ENCODE peak calls at places on chromosomes 4 and X, in five cellular contexts. M, T, J, A and S are unnamed samples.

GRCh38 chrX:79570524-79571240 is 203.5 kb upstream of the ITM2A start:
- DNase-seq in M (no peak), T (no peak), J (no peak), A (no peak), S (no peak)

GRCh38 chrX:119359618-119360382 is 39.3 kb upstream of the SLC25A43 start:
- DNase-seq in M (no peak), T (no peak), J (no peak), A (no peak), S (no peak)

GRCh38 chr4:117560329-117560728 is 474.0 kb upstream of the NDST3 start:
- DNase-seq in M (peak), T (no peak), J (no peak), A (no peak), S (no peak)

GRCh38 chr4:57154191-57154590 is 44.0 kb upstream of the IGFBP7 start:
- DNase-seq in M (no peak), T (no peak), J (no peak), A (no peak), S (no peak)

GRCh38 chr4:41360911-41361830 is 104.4 kb downstream of the UCHL1 start:
- DNase-seq in M (no peak), T (no peak), J (no peak), A (peak), S (no peak)

GRCh38 chr4:74006009-74006476 is 7.6 kb upstream of the CXCL5 start:
- DNase-seq in M (no peak), T (no peak), J (no peak), A (no peak), S (no peak)

GRCh38 chr4:111761531-111761930 is 383.7 kb upstream of the FAM241A start:
- DNase-seq in M (no peak), T (no peak), J (no peak), A (no peak), S (no peak)

GRCh38 chr4:26321326-26322276 is 787 bp downstream of the RBPJ start:
- DNase-seq in M (no peak), T (no peak), J (no peak), A (peak), S (peak)

GRCh38 chr4:57607616-57608150 is 497.5 kb upstream of the IGFBP7 start:
- DNase-seq in M (no peak), T (no peak), J (no peak), A (no peak), S (no peak)

GRCh38 chr4:87375719-87376291 is 15.2 kb downstream of the HSD17B11 start:
- DNase-seq in M (peak), T (no peak), J (no peak), A (no peak), S (peak)

GRCh38 chr4:129532573-129532972 is 436.6 kb downstream of the C4orf33 start:
- DNase-seq in M (no peak), T (no peak), J (no peak), A (no peak), S (no peak)

GRCh38 chrX:353566-354535 is 32.9 kb downstream of the PPP2R3B start:
- DNase-seq in M (no peak), T (no peak), J (no peak), A (no peak), S (no peak)

GRCh38 chr4:71456841-71457240 is 118.0 kb downstream of the SLC4A4 start:
- DNase-seq in M (no peak), T (no peak), J (no peak), A (no peak), S (peak)

GRCh38 chrX:69493193-69493592 is 10.9 kb upstream of the NALF2 start:
- DNase-seq in M (peak), T (peak), J (no peak), A (peak), S (peak)

GRCh38 chr4:1462009-1462767 is 55.9 kb upstream of the NKX1-1 start:
- DNase-seq in M (no peak), T (no peak), J (no peak), A (no peak), S (no peak)

GRCh38 chr4:134202557-134202956 is 968 bp upstream of the PABPC4L start:
- DNase-seq in M (no peak), T (no peak), J (no peak), A (no peak), S (no peak)

GRCh38 chrX:129781134-129782014 is 1.6 kb downstream of the SASH3 start:
- DNase-seq in M (no peak), T (no peak), J (peak), A (no peak), S (no peak)
- TF ChIP-seq SRF in M (no peak), T (no peak), J (no peak), A (no peak), S (no peak)

DNA sequence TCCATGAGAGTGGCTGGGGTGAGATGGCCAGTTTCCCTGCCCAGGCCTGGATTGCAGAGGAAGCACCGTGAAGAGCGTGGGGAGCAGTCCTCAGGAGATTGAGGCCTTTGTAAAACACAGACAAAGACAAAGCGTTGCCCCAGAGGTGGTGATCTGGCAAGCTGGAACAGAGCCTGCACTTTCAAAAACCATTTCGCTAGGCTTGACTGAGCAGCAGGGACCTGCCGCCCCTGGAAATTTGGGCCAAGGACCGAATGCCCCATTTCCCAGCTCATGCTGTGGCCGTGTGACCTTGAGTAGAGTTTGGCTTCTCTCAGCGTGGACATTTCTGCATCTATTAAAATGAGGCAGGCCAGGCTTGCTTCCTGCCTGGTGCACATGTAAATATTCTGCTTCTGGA is 381.4 kb downstream of the BCOR start:
- DNase-seq in M (no peak), T (no peak), J (no peak), A (no peak), S (no peak)
- TF ChIP-seq SRF in M (no peak), T (no peak), J (no peak), A (no peak), S (no peak)

GRCh38 chr4:169307581-169307980 is 36.8 kb upstream of the SH3RF1 start:
- DNase-seq in M (no peak), T (no peak), J (no peak), A (no peak), S (peak)
- TF ChIP-seq SRF in M (no peak), T (no peak), J (no peak), A (no peak), S (no peak)

GRCh38 chrX:136193771-136194170 is 46.4 kb downstream of the FHL1 start:
- DNase-seq in M (no peak), T (no peak), J (no peak), A (no peak), S (no peak)

GRCh38 chrX:136191171-136191570 is 43.8 kb downstream of the FHL1 start:
- DNase-seq in M (no peak), T (no peak), J (no peak), A (no peak), S (no peak)

GRCh38 chrX:136194546-136194945 is 47.2 kb downstream of the FHL1 start:
- DNase-seq in M (no peak), T (no peak), J (no peak), A (no peak), S (no peak)

GRCh38 chrX:136192135-136192534 is 44.8 kb downstream of the FHL1 start:
- DNase-seq in M (no peak), T (no peak), J (no peak), A (no peak), S (no peak)

DNA sequence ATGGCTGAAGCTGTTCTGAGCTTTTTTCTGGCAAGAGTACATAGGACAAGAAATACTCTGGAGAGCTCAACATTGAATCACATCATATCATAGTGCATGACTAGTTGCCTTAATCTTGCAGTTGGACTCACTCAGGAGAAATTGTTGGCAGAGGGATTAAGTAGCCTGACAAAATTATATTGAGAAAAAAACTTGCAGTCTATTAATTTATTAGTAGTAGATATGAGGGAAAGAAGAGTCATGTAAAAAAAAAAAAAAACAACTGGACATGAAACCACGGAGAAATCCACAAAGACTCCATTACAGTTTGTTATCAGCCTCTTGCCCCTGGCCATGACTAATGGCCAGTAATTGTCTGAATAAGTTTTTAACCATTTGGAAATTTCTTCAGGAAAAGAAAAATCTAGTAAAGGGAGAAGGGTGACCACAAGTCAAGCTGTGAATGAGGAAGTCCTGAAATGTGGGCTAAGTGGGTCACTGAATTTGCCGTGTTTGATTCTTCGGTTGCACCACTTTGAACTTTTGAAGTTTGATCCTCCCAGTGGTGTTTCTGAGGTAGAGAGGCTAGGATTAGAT is 45.6 kb downstream of the FHL1 start:
- DNase-seq in M (no peak), T (no peak), J (no peak), A (no peak), S (no peak)
- TF ChIP-seq SRF in M (no peak), T (no peak), J (no peak), A (no peak), S (no peak)

GRCh38 chrX:10906861-10907260 is 204.3 kb upstream of the HCCS start:
- DNase-seq in M (no peak), T (no peak), J (no peak), A (no peak), S (no peak)
- TF ChIP-seq SRF in M (no peak), T (no peak), J (no peak), A (no peak), S (no peak)

GRCh38 chr4:15451866-15452765 is 17.6 kb upstream of the CC2D2A start:
- DNase-seq in M (no peak), T (no peak), J (no peak), A (no peak), S (no peak)

GRCh38 chr4:15459706-15460105 is 10.0 kb upstream of the CC2D2A start:
- DNase-seq in M (no peak), T (no peak), J (no peak), A (no peak), S (no peak)

GRCh38 chr4:15455290-15455689 is 14.4 kb upstream of the CC2D2A start:
- DNase-seq in M (no peak), T (no peak), J (no peak), A (no peak), S (no peak)

DNA sequence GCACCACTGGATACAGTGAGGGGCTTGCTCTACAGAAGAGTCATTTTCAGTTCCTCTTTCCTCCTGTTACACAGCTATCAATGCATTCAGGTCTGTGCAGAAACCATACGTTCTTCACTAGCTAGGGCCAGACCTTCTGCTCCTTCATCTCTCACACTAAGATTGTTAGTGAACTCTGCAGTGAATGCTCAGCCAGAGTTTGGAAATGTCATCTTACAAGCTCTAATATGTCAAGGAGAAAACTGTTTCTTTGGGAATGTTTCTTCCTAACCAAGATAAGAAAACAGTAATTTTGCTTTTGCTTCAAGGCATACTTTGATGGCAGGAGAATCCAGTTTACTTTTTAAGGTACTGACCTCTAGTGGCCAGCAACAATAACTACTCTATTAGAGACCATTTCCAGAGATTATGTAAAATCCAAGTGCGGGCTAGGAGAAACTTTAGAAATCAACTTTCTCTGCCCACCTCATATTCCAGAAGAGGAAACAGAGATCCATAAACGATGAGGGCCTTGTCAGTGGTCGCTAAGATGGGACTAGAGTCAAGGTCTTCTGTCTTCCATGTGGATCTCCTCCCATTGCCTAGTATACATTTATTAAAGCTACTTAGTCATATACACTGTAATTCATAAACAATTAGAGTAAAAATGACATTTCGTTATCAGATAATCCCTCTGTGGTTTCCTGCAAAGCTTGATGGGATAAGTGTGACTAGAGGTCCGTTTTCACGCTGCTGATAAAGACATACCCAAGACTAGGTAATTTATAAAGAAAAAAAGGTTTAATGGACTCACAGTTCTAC is 12.1 kb upstream of the CC2D2A start:
- DNase-seq in M (no peak), T (peak), J (peak), A (no peak), S (peak)
- TF ChIP-seq SRF in M (no peak), T (no peak), J (no peak), A (no peak), S (no peak)

DNA sequence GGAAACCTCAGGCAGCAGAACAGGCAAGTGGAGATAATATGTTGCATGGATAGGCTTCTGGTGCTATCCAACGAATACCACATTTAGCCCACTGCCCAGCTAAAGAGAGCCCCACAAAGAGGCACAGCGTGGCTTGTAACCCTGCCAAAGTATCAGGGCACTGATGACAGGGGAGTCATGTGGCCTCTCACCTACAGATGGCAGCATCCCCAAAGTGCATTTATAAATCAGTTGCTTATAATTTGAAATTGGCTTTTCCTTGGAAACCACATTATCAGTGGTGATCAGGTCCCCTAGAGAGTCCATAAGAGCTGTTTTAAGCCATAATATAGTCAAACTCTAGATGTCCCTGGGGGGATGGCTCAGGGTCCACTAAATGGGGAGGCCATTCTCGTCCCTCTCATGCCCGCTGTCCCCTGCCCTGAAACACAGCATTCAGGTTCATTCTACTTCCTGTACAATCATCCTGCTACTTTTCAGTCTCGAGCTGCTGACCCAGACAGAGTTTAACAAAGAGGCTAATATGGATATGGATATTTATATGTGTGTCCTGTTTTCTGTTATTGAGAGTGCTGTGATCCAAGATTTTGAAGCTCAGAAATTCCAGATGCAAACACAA is 28.6 kb downstream of the SRPX start:
- DNase-seq in M (no peak), T (peak), J (no peak), A (peak), S (no peak)
- TF ChIP-seq SRF in M (no peak), T (no peak), J (no peak), A (no peak), S (no peak)

GRCh38 chrX:145190801-145191389 is 56.4 kb upstream of the SPANXN1 start:
- DNase-seq in M (no peak), T (no peak), J (no peak), A (no peak), S (peak)
- TF ChIP-seq SRF in M (no peak), T (no peak), J (no peak), A (no peak), S (no peak)